ENCODE peak calls at places on chromosome 5, in nine cellular contexts. X is Peyer's patch, N is glutamatergic neuron, U is adrenal gland, M is WTC11, V is lower leg skin, G is BE2C, R is GM13977, Z is sigmoid colon. L is an unnamed sample.
A peak's percentile ranks its signal among the peaks of the same experiment; 100 is the strongest.

GRCh38 chr5:66603881-66604280 is 7.7 kb downstream of the MAST4 start:
- DNase-seq in X (no peak), R (no peak), G (no peak), Z (no peak), N (no peak), U (no peak), M (no peak), V (no peak), L (no peak)

GRCh38 chr5:80763211-80763610 is 108.4 kb upstream of the DHFR start:
- DNase-seq in N (no peak), X (no peak), V (no peak), G (no peak), M (no peak), R (no peak), Z (no peak), U (no peak), L (no peak)

GRCh38 chr5:145479271-145479670 is 355.9 kb downstream of the PRELID2 start:
- DNase-seq in V (no peak), U (no peak), R (no peak), G (no peak), N (no peak), M (no peak), X (no peak), Z (no peak), L (no peak)

GRCh38 chr5:82312373-82312856 is 34.3 kb upstream of the RPS23 start:
- DNase-seq in Z (peak; percentile 67), V (peak; percentile 59), X (peak; percentile 58), R (peak; percentile 21), G (peak; percentile 72), U (peak; percentile 83), M (peak; percentile 73), N (peak; percentile 81), L (no peak)

GRCh38 chr5:128196791-128197190 is 113.2 kb downstream of the SLC12A2 start:
- DNase-seq in M (no peak), G (no peak), U (no peak), X (no peak), V (no peak), N (no peak), R (no peak), Z (no peak), L (no peak)

GRCh38 chr5:59193616-59194319 is 610.9 kb downstream of the RAB3C start:
- DNase-seq in G (no peak), M (no peak), X (no peak), V (no peak), U (no peak), R (no peak), Z (peak; percentile 84), N (no peak), L (peak; percentile 45)

GRCh38 chr5:95822408-95823240 is at the start of gene GLRX:
- DNase-seq in V (peak; percentile 83), N (peak; percentile 58), R (peak; percentile 64), Z (peak; percentile 89), U (peak; percentile 88), X (peak; percentile 80), G (peak; percentile 52), M (peak; percentile 56), L (peak; percentile 75)

GRCh38 chr5:123107343-123108240 is 18.6 kb downstream of the PRDM6 start:
- DNase-seq in G (no peak), M (no peak), R (no peak), U (no peak), X (no peak), V (no peak), N (no peak), Z (no peak), L (no peak)

GRCh38 chr5:90434116-90434714 is 24.7 kb upstream of the CETN3 start:
- DNase-seq in X (no peak), N (peak; percentile 70), G (peak; percentile 72), Z (no peak), M (peak; percentile 77), V (no peak), R (no peak), U (peak; percentile 62), L (peak; percentile 59)

GRCh38 chr5:170503970-170504525 is at the start of gene KCNIP1:
- DNase-seq in G (peak; percentile 43), U (peak; percentile 67), M (peak; percentile 69), N (peak; percentile 83), Z (no peak), V (no peak), X (no peak), R (no peak), L (no peak)

GRCh38 chr5:119031905-119032304 is 39.0 kb upstream of the DMXL1 start:
- DNase-seq in X (no peak), N (no peak), U (no peak), V (no peak), Z (no peak), R (peak; percentile 46), M (no peak), G (no peak), L (no peak)

GRCh38 chr5:149325166-149325735 is 20.0 kb upstream of the GRPEL2 start:
- DNase-seq in N (no peak), G (no peak), Z (no peak), X (no peak), M (no peak), U (no peak), R (no peak), V (no peak), L (no peak)

GRCh38 chr5:90135979-90136378 is 273.6 kb downstream of the CETN3 start:
- DNase-seq in M (peak; percentile 68), Z (no peak), X (peak; percentile 55), V (no peak), N (peak; percentile 30), U (no peak), R (no peak), G (peak; percentile 64), L (no peak)

GRCh38 chr5:116510525-116510924 is 64.1 kb downstream of the SEMA6A start:
- DNase-seq in X (no peak), V (no peak), M (no peak), U (no peak), N (no peak), G (no peak), Z (no peak), R (no peak), L (no peak)

GRCh38 chr5:140870221-140871201 is 1.8 kb downstream of the PCDHA11 start:
- DNase-seq in U (no peak), N (no peak), V (no peak), G (no peak), Z (no peak), X (no peak), R (no peak), M (no peak), L (no peak)

GRCh38 chr5:140869555-140869886 is 764 bp downstream of the PCDHA11 start:
- DNase-seq in M (no peak), V (no peak), X (no peak), U (no peak), Z (no peak), G (no peak), N (no peak), R (no peak), L (no peak)

DNA sequence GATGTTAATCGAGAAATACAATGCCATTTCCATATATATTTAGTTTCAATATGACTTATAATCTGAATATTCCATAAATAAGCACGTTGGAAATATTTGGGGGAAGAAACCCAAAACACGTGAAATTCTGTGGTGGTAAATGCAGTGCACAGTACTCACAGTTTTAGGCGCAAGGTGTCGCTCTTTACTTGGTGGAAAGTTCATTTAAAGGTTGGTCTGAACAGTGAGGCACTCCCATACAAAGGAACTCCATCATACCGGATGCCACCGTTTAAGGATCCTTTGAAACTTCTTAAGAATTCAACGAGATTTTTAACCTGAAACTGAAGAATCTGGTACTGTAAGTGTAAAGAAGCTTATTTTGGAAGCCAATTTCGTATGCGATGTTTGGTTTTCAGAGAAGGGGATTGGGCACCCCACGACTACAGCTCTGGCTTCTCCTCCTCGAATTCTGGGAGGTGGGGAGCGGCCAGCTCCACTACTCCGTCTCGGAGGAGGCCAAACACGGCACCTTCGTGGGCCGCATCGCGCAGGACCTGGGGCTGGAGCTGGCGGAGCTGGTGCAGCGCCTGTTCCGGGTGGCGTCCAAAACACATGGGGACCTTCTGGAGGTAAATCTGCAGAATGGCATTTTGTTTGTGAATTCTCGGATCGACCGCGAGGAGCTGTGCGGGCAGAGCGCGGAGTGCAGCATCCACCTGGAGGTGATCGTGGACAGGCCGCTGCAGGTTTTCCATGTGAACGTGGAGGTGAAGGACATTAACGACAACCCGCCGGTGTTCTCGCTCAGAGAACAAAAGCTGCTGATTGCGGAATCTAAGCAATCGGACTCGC is at the start of gene PCDHA11:
- DNase-seq in U (no peak), Z (no peak), M (no peak), X (no peak), G (peak; percentile 55), R (no peak), N (no peak), V (no peak), L (no peak)
- TF ChIP-seq CTCF in U (peak; percentile 9), Z (no peak), M (no peak), X (no peak), G (peak; percentile 72), R (peak; percentile 24), N (no peak), V (no peak), L (peak; percentile 20)

GRCh38 chr5:57532513-57533497 is 50.2 kb upstream of the ACTBL2 start:
- DNase-seq in V (no peak), N (no peak), R (no peak), M (no peak), G (no peak), U (no peak), Z (no peak), X (no peak), L (no peak)
- TF ChIP-seq CTCF in V (no peak), N (no peak), R (no peak), M (no peak), G (no peak), U (no peak), Z (no peak), X (no peak), L (no peak)

DNA sequence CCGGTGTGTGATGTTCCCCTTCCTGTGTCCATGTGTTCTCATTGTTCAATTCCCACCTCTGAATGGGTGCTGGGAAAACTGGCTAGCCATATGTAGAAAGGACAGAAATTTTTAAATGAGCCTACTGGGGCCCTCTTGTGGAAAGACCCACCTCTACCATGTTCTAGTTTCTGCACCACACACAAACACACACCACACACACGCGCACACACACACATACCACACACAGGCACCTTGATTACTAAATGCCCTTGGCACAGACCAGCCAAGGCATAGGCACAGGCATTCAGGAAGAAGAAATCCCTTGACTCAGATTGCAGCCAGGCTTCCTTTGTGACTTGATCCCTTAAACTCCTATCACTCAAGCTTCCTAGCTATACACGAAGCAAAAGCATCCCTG is 60.5 kb downstream of the SIL1 start:
- DNase-seq in U (no peak), N (no peak), Z (no peak), R (no peak), M (peak; percentile 19), X (no peak), V (no peak), G (peak; percentile 45), L (no peak)
- TF ChIP-seq CTCF in U (peak; percentile 49), N (peak; percentile 23), Z (no peak), R (peak; percentile 49), M (no peak), X (no peak), V (no peak), G (peak; percentile 64), L (no peak)

DNA sequence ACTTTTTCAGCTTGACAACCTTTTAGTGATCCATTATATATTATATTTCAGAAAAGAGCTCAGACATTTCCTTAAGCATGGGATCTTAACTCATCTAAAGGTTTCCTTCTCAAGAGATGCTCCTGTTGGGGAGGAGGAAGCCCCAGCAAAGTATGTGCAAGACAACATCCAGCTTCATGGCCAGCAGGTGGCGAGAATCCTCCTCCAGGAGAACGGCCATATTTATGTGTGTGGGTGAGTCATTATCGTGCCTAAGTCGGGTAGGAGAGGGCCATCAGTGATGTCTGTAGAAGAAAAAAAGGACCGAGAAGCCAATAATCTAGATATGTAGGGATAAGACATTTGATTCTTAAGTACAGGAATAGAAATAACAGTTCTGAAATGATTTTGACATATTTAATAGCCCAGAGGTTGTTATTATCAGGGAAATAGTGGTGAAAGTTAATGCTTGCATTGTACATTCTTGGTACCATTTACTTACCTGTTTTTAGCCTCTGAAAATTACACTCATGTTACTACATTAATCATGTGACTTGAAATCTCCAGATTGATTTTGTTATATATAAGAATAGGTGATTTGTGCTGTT is 28.2 kb downstream of the MTRR start:
- DNase-seq in Z (no peak), G (peak; percentile 57), V (no peak), X (no peak), R (no peak), M (peak; percentile 58), N (peak; percentile 46), U (no peak), L (no peak)
- TF ChIP-seq CTCF in Z (no peak), G (peak; percentile 68), V (no peak), X (no peak), R (peak; percentile 16), M (no peak), N (peak; percentile 32), U (no peak), L (no peak)

L was measured in lower lobe of right lung.